ENCODE peak calls at places on chromosomes 3 and 15, in eight cellular contexts. D is neural progenitor cell, X is hepatocyte, P is HCT116, O is SK-N-SH, F is MM.1S, Z is OCI-LY7, W is PC-3. U is an unnamed sample. For H3K9me3, the result is how much of the 10 kb centered on the place peaks cover.

GRCh38 chr15:60408438-60409105 is 10.8 kb upstream of the ANXA2 start:
- DNase-seq in F (peak), W (peak), D (no peak), O (no peak), Z (peak), P (no peak), X (no peak), U (peak)

GRCh38 chr3:45029661-45030060 is 3.6 kb downstream of the CLEC3B start:
- DNase-seq in P (no peak), D (no peak), W (peak), F (no peak), O (no peak), Z (no peak), X (no peak), U (peak)

GRCh38 chr3:14391033-14391432 is 11.4 kb upstream of the SLC6A6 start:
- DNase-seq in O (no peak), W (peak), X (peak), Z (no peak), F (no peak), P (no peak), D (no peak), U (peak)

GRCh38 chr3:60809857-60810256 is 441.4 kb downstream of the FHIT start:
- DNase-seq in W (peak), X (peak), P (no peak), D (no peak), O (no peak), Z (no peak), F (no peak), U (peak)

GRCh38 chr3:145898487-145898886 is 262.5 kb downstream of the PLOD2 start:
- DNase-seq in P (no peak), F (no peak), O (no peak), W (no peak), X (no peak), D (no peak), Z (no peak), U (peak)

GRCh38 chr3:71005797-71006321 is 577.7 kb downstream of the FOXP1 start:
- DNase-seq in X (no peak), Z (no peak), W (no peak), F (no peak), O (no peak), D (no peak), P (no peak), U (no peak)

GRCh38 chr3:183487896-183488295 is 59.5 kb upstream of the MCF2L2 start:
- DNase-seq in W (no peak), X (no peak), Z (no peak), F (no peak), P (no peak), D (no peak), O (no peak), U (no peak)

GRCh38 chr3:1830851-1831250 is 267.8 kb upstream of the CNTN4 start:
- DNase-seq in O (no peak), X (no peak), W (no peak), P (no peak), F (no peak), D (no peak), Z (no peak), U (no peak)

GRCh38 chr3:55143928-55144671 is 216.2 kb upstream of the LRTM1 start:
- DNase-seq in D (no peak), W (no peak), X (no peak), Z (no peak), F (no peak), P (no peak), O (no peak), U (peak)

GRCh38 chr15:40045572-40046217 is 6.7 kb upstream of the SRP14 start:
- DNase-seq in W (no peak), X (no peak), D (no peak), F (peak), P (no peak), Z (no peak), O (no peak), U (no peak)

GRCh38 chr3:149339931-149340309 is 6.5 kb upstream of the TM4SF18 start:
- DNase-seq in D (no peak), P (peak), O (no peak), Z (no peak), X (peak), F (no peak), W (peak), U (peak)

GRCh38 chr15:92247649-92248242 is 145.9 kb upstream of the ST8SIA2 start:
- DNase-seq in X (no peak), W (no peak), O (no peak), F (no peak), Z (no peak), P (no peak), D (no peak), U (no peak)

GRCh38 chr3:52039426-52039825 is 16.9 kb downstream of the DUSP7 start:
- DNase-seq in D (no peak), O (no peak), F (no peak), P (no peak), W (no peak), Z (no peak), X (no peak), U (no peak)

GRCh38 chr3:117268318-117268717 is 558.7 kb downstream of the TUSC7 start:
- DNase-seq in D (no peak), X (no peak), W (no peak), F (no peak), Z (no peak), P (no peak), O (no peak), U (no peak)

GRCh38 chr3:73667889-73668288 is 43.1 kb upstream of the PDZRN3 start:
- DNase-seq in Z (no peak), P (no peak), O (no peak), F (no peak), D (no peak), X (no peak), W (no peak), U (no peak)

GRCh38 chr3:81442758-81443456 is 318.5 kb downstream of the GBE1 start:
- DNase-seq in F (no peak), X (no peak), O (no peak), W (peak), P (no peak), Z (no peak), D (no peak), U (no peak)

GRCh38 chr15:89194608-89195007 is 26.8 kb downstream of the RLBP1 start:
- DNase-seq in W (no peak), X (no peak), D (no peak), P (no peak), O (no peak), Z (no peak), F (no peak), U (no peak)

GRCh38 chr3:151037746-151038145 is 47.7 kb upstream of the MED12L start:
- DNase-seq in P (peak), Z (no peak), O (no peak), X (peak), F (no peak), D (no peak), W (peak), U (peak)

GRCh38 chr15:67331676-67332075 is 77.1 kb downstream of the IQCH start:
- DNase-seq in F (no peak), Z (no peak), X (no peak), W (no peak), P (no peak), O (no peak), D (no peak), U (peak)

GRCh38 chr3:79297242-79297641 is 470.6 kb downstream of the ROBO1 start:
- DNase-seq in Z (no peak), D (no peak), P (no peak), O (no peak), W (peak), F (no peak), X (no peak), U (peak)

GRCh38 chr3:151383956-151384355 is 597 bp downstream of the P2RY12 start:
- DNase-seq in Z (peak), W (no peak), F (no peak), X (no peak), O (no peak), P (no peak), D (no peak), U (no peak)

GRCh38 chr15:67370206-67370954 is 115.8 kb downstream of the IQCH start:
- DNase-seq in D (no peak), W (no peak), F (no peak), P (no peak), X (no peak), Z (no peak), O (no peak), U (no peak)

GRCh38 chr15:79682285-79682684 is 214.5 kb downstream of the MTHFS start:
- DNase-seq in F (no peak), W (peak), P (no peak), O (peak), Z (no peak), D (no peak), X (peak), U (peak)

GRCh38 chr3:125055165-125055912 is 458 bp downstream of the HEG1 start:
- DNase-seq in P (no peak), W (no peak), F (no peak), X (peak), Z (peak), D (no peak), O (peak), U (peak)

GRCh38 chr15:23564798-23565394 is 578 bp upstream of the MKRN3 start:
- DNase-seq in P (no peak), D (peak), X (no peak), Z (no peak), F (no peak), W (no peak), O (peak), U (no peak)

GRCh38 chr3:170560296-170560695 is 25.6 kb downstream of the SLC7A14 start:
- DNase-seq in F (no peak), X (no peak), Z (no peak), W (no peak), P (no peak), D (no peak), O (no peak), U (no peak)

GRCh38 chr15:82742134-82742533 is 32.5 kb upstream of the AP3B2 start:
- DNase-seq in D (no peak), X (no peak), P (no peak), O (no peak), F (no peak), Z (no peak), W (no peak), U (no peak)

GRCh38 chr3:69288161-69288895 is 97.6 kb downstream of the FRMD4B start:
- DNase-seq in X (no peak), O (no peak), D (peak), P (no peak), Z (no peak), W (no peak), F (peak), U (no peak)

GRCh38 chr15:85795669-85796305 is 1.1 kb upstream of the KLHL25 start:
- DNase-seq in P (no peak), F (no peak), D (no peak), X (no peak), W (no peak), Z (no peak), O (no peak), U (no peak)

GRCh38 chr15:69225355-69226027 is 65.1 kb downstream of the GLCE start:
- DNase-seq in O (peak), F (peak), X (peak), Z (peak), D (peak), P (peak), W (peak), U (peak)

GRCh38 chr3:196357905-196358304 is 19.7 kb upstream of the TM4SF19 start:
- DNase-seq in O (no peak), Z (no peak), F (no peak), W (no peak), P (no peak), X (no peak), D (no peak), U (no peak)

GRCh38 chr3:59237121-59237520 is 187.3 kb upstream of the CFAP20DC start:
- DNase-seq in X (no peak), O (no peak), W (peak), F (no peak), D (no peak), Z (no peak), P (no peak), U (peak)

GRCh38 chr3:189042832-189043231 is 128.9 kb upstream of the TPRG1 start:
- DNase-seq in W (no peak), O (no peak), P (no peak), D (no peak), F (no peak), X (no peak), Z (no peak), U (no peak)

GRCh38 chr15:43190178-43190577 is 5.0 kb downstream of the CCNDBP1 start:
- DNase-seq in P (no peak), X (no peak), D (no peak), F (no peak), O (no peak), Z (no peak), W (no peak), U (no peak)

GRCh38 chr3:34675383-34676120 is 877.1 kb downstream of the PDCD6IP start:
- DNase-seq in F (no peak), X (no peak), O (no peak), P (no peak), W (peak), Z (no peak), D (no peak), U (no peak)

GRCh38 chr3:23685484-23686258 is 120.1 kb upstream of the UBE2E1 start:
- DNase-seq in F (no peak), Z (no peak), X (peak), W (peak), D (no peak), O (peak), P (peak), U (peak)
- TF ChIP-seq EZH2phosphoT487 in F (no peak), Z (no peak), X (no peak), W (no peak), D (no peak), O (no peak), P (no peak), U (no peak)

DNA sequence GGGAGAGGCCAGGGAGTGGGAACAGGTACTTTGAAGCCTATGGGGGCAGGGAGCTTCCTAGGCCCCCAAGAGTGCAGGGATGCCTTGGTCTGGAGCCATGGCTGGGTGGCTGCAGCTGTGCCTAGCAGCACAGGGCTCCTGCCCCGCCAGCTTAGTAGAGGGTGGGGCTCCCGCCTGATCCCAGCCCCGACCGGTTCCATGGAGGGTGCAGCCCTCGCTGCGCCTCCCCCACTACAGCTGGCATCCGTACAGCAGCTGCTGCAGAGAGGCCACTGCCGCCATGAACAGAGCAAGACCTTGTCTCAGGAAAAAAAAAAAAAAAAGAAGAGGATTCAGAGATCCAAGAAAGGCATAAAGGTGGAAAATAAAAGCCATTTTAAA is 277.2 kb downstream of the UBE2E2 start:
- DNase-seq in O (no peak), Z (no peak), W (no peak), X (no peak), D (no peak), P (no peak), F (no peak), U (no peak)
- H3K9me3 ChIP-seq in O (under half), Z (under half), W (under half), X (under half), D (under half), P (under half), F (under half), U (under half)

GRCh38 chr3:122169911-122170310 is 13.6 kb upstream of the CASR start:
- DNase-seq in X (no peak), W (peak), P (no peak), F (no peak), Z (no peak), D (no peak), O (no peak), U (peak)

GRCh38 chr3:122168044-122168443 is 15.4 kb upstream of the CASR start:
- DNase-seq in W (no peak), X (no peak), P (no peak), Z (no peak), O (no peak), D (no peak), F (no peak), U (no peak)

DNA sequence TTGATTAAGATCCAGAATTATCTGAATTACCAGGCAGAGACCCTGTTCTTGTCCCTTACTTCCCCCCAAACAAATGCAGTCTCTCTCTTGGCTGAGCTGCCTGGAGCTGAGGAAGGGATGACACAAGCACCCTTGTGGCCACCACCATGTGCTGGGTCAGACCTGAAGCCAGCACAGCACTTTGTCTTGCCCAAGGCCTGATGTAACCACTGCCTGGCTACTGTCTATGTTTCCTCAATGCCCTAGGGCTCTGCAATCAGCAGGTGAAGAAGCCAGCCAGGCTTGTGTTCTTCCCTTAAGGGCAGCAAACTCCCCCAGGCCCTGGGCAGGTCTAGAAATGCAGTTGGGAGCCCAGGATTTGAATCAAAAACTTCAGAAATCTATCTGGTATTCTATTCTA is 15.8 kb upstream of the CASR start:
- DNase-seq in W (no peak), D (no peak), X (no peak), F (no peak), O (no peak), P (no peak), Z (no peak), U (no peak)
- TF ChIP-seq EZH2phosphoT487 in W (no peak), D (no peak), X (no peak), F (no peak), O (no peak), P (no peak), Z (no peak), U (no peak)

GRCh38 chr15:36221992-36222391 is 357.4 kb upstream of the CDIN1 start:
- DNase-seq in P (peak), F (no peak), W (no peak), Z (peak), X (no peak), O (no peak), D (no peak), U (no peak)

DNA sequence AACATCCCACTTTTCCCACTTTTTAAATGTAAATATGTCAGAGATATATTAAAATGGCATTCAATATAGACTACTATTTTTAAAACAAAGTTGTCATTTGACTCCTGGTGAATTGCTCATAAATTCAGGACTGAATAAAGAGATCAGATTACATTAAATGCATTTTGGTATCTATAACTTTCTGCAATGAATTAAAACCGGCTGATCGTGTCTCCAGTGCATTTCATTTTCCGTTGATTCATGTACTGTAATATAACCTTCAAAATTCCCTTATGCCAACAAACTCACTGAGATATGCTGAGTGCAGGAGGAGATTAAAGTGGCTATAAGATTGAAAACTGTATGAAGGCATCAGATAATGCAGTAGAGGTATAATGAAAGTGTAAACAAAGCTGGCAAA is 361.1 kb upstream of the CDIN1 start:
- DNase-seq in F (no peak), O (no peak), P (no peak), D (no peak), W (peak), X (no peak), Z (no peak), U (no peak)
- H3K9me3 ChIP-seq in F (under half), O (under half), P (under half), D (under half), W (under half), X (under half), Z (under half), U (under half)

GRCh38 chr3:43539321-43539720 is 82.5 kb downstream of the ANO10 start:
- DNase-seq in O (no peak), P (no peak), D (no peak), W (no peak), X (no peak), F (no peak), Z (no peak), U (no peak)
- TF ChIP-seq EZH2phosphoT487 in O (no peak), P (no peak), D (no peak), W (no peak), X (no peak), F (no peak), Z (no peak), U (no peak)

U was measured in GM23248.